ENCODE peak calls at places on chromosomes 12 and 14, in nine cellular contexts. K is HTR-8/SVneo, C is smooth muscle cell of the brain vasculature, S is Daoy, Q is GM19239, P is adipocyte, O is neural crest cell, E is WERI-Rb-1, R is midbrain. D is an unnamed sample.
A peak's percentile ranks its signal among the peaks of the same experiment; 100 is the strongest.

GRCh38 chr12:89882051-89882450 is 173.4 kb upstream of the ATP2B1 start:
- DNase-seq in K (no peak), C (no peak), S (no peak), Q (no peak), P (peak; percentile 65), O (no peak), E (no peak), R (no peak), D (no peak)

GRCh38 chr12:13027032-13027431 is 17.1 kb upstream of the FAM234B start:
- DNase-seq in K (no peak), C (no peak), S (no peak), Q (no peak), P (no peak), O (no peak), E (no peak), R (no peak), D (no peak)

GRCh38 chr14:106436310-106436905 is 910.0 kb downstream of the TMEM121 start:
- DNase-seq in K (no peak), C (no peak), S (peak; percentile 73), Q (peak; percentile 36), P (no peak), O (no peak), E (peak; percentile 48), R (peak; percentile 2), D (peak; percentile 43)

GRCh38 chr12:46556820-46557524 is 184.4 kb upstream of the SLC38A2 start:
- DNase-seq in K (no peak), C (no peak), S (peak; percentile 91), Q (no peak), P (peak; percentile 74), O (no peak), E (no peak), R (no peak), D (no peak)

GRCh38 chr12:32548691-32549412 is 130.2 kb upstream of the DNM1L start:
- DNase-seq in K (no peak), C (peak; percentile 91), S (peak; percentile 12), Q (no peak), P (peak; percentile 85), O (no peak), E (no peak), R (peak; percentile 52), D (no peak)

GRCh38 chr12:104623920-104624319 is 167.2 kb downstream of the CHST11 start:
- DNase-seq in K (no peak), C (no peak), S (no peak), Q (no peak), P (no peak), O (no peak), E (no peak), R (no peak), D (no peak)

GRCh38 chr14:92471919-92472318 is 41.7 kb upstream of the RIN3 start:
- DNase-seq in K (peak; percentile 78), C (peak; percentile 45), S (peak; percentile 86), Q (no peak), P (peak; percentile 67), O (no peak), E (no peak), R (no peak), D (peak; percentile 85)

GRCh38 chr12:95762123-95762785 is 28.3 kb downstream of the NTN4 start:
- DNase-seq in K (no peak), C (no peak), S (no peak), Q (no peak), P (no peak), O (no peak), E (no peak), R (no peak), D (peak; percentile 68)

GRCh38 chr12:101847325-101847724 is 16.6 kb upstream of the GNPTAB start:
- DNase-seq in K (no peak), C (no peak), S (no peak), Q (no peak), P (no peak), O (no peak), E (no peak), R (no peak), D (no peak)

GRCh38 chr12:43347026-43347425 is 205.0 kb downstream of the ADAMTS20 start:
- DNase-seq in K (no peak), C (no peak), S (no peak), Q (no peak), P (no peak), O (no peak), E (no peak), R (no peak), D (no peak)

GRCh38 chr12:1933342-1933992 is 15.0 kb upstream of the CACNA2D4 start:
- DNase-seq in K (no peak), C (no peak), S (peak; percentile 46), Q (no peak), P (peak; percentile 45), O (no peak), E (peak; percentile 35), R (peak; percentile 17), D (no peak)

GRCh38 chr14:93702946-93703345 is 85.3 kb downstream of the PRIMA1 start:
- DNase-seq in K (no peak), C (no peak), S (no peak), Q (no peak), P (no peak), O (no peak), E (no peak), R (no peak), D (no peak)

GRCh38 chr12:113114447-113115178 is 20.9 kb downstream of the RASAL1 start:
- DNase-seq in K (no peak), C (no peak), S (no peak), Q (no peak), P (no peak), O (no peak), E (no peak), R (no peak), D (no peak)

GRCh38 chr12:27709212-27709931 is 1.3 kb upstream of the MRPS35 start:
- DNase-seq in K (no peak), C (no peak), S (no peak), Q (no peak), P (no peak), O (no peak), E (no peak), R (no peak), D (no peak)

D was measured in Caco-2.